ENCODE peak calls at places on chromosomes 12 and 14, in seven cellular contexts. One of them, this sample, is unnamed. For H3K4me1, the result is how much of the 10 kb centered on the place peaks cover.

GRCh38 chr12:117563007-117563406 is 201.6 kb upstream of the NOS1 start:
- DNase-seq in mucosa of descending colon: no peak
- DNase-seq in left lung: no peak
- DNase-seq in upper lobe of right lung: no peak
- DNase-seq in A549: no peak
- DNase-seq in HCT116: no peak
- DNase-seq in body of pancreas: no peak
- DNase-seq in this sample: no peak

GRCh38 chr12:92398565-92399309 is 253.1 kb upstream of the BTG1 start:
- DNase-seq in left lung: no peak
- DNase-seq in A549: no peak
- DNase-seq in body of pancreas: no peak
- DNase-seq in mucosa of descending colon: no peak
- DNase-seq in upper lobe of right lung: no peak
- DNase-seq in HCT116: no peak
- DNase-seq in this sample: no peak

GRCh38 chr14:91854327-91854934 is 12.9 kb downstream of the TC2N start:
- DNase-seq in body of pancreas: no peak
- DNase-seq in HCT116: no peak
- DNase-seq in A549: no peak
- DNase-seq in mucosa of descending colon: no peak
- DNase-seq in upper lobe of right lung: no peak
- DNase-seq in left lung: no peak
- DNase-seq in this sample: no peak

GRCh38 chr12:58491296-58491695 is 429.0 kb downstream of the LRIG3 start:
- DNase-seq in A549: no peak
- DNase-seq in body of pancreas: no peak
- DNase-seq in mucosa of descending colon: no peak
- DNase-seq in left lung: no peak
- DNase-seq in HCT116: no peak
- DNase-seq in upper lobe of right lung: no peak
- DNase-seq in this sample: no peak

GRCh38 chr14:66104486-66104885 is 381.7 kb upstream of the CCDC196 start:
- DNase-seq in upper lobe of right lung: no peak
- DNase-seq in body of pancreas: no peak
- DNase-seq in A549: no peak
- DNase-seq in left lung: no peak
- DNase-seq in mucosa of descending colon: no peak
- DNase-seq in HCT116: no peak
- DNase-seq in this sample: no peak

GRCh38 chr14:97380539-97380941 is 583.4 kb downstream of the VRK1 start:
- DNase-seq in body of pancreas: no peak
- DNase-seq in A549: no peak
- DNase-seq in HCT116: peak
- DNase-seq in left lung: no peak
- DNase-seq in mucosa of descending colon: no peak
- DNase-seq in upper lobe of right lung: no peak
- DNase-seq in this sample: no peak

GRCh38 chr14:49688701-49689030 is 652 bp upstream of the POLE2 start:
- DNase-seq in body of pancreas: no peak
- DNase-seq in HCT116: no peak
- DNase-seq in left lung: no peak
- DNase-seq in upper lobe of right lung: no peak
- DNase-seq in A549: no peak
- DNase-seq in mucosa of descending colon: no peak
- DNase-seq in this sample: no peak

GRCh38 chr14:92568621-92569479 is 55.3 kb downstream of the RIN3 start:
- DNase-seq in HCT116: no peak
- DNase-seq in A549: no peak
- DNase-seq in upper lobe of right lung: peak
- DNase-seq in mucosa of descending colon: no peak
- DNase-seq in body of pancreas: no peak
- DNase-seq in left lung: peak
- DNase-seq in this sample: no peak

GRCh38 chr14:94970937-94971730 is 186.2 kb downstream of the DICER1 start:
- DNase-seq in upper lobe of right lung: no peak
- DNase-seq in body of pancreas: no peak
- DNase-seq in HCT116: no peak
- DNase-seq in left lung: no peak
- DNase-seq in A549: no peak
- DNase-seq in mucosa of descending colon: no peak
- DNase-seq in this sample: no peak

GRCh38 chr12:3199551-3200031 is 122.4 kb downstream of the TSPAN9 start:
- DNase-seq in A549: no peak
- DNase-seq in upper lobe of right lung: no peak
- DNase-seq in HCT116: no peak
- DNase-seq in mucosa of descending colon: no peak
- DNase-seq in body of pancreas: no peak
- DNase-seq in left lung: no peak
- DNase-seq in this sample: peak

GRCh38 chr12:68364893-68365725 is 32.9 kb upstream of the MDM1 start:
- DNase-seq in body of pancreas: peak
- DNase-seq in mucosa of descending colon: peak
- DNase-seq in A549: peak
- DNase-seq in left lung: peak
- DNase-seq in upper lobe of right lung: peak
- DNase-seq in HCT116: peak
- DNase-seq in this sample: peak
- H3K4me3 ChIP-seq in body of pancreas: no peak
- H3K4me3 ChIP-seq in mucosa of descending colon: no peak
- H3K4me3 ChIP-seq in A549: peak
- H3K4me3 ChIP-seq in left lung: peak
- H3K4me3 ChIP-seq in upper lobe of right lung: peak
- H3K4me3 ChIP-seq in HCT116: peak
- H3K4me3 ChIP-seq in this sample: peak

DNA sequence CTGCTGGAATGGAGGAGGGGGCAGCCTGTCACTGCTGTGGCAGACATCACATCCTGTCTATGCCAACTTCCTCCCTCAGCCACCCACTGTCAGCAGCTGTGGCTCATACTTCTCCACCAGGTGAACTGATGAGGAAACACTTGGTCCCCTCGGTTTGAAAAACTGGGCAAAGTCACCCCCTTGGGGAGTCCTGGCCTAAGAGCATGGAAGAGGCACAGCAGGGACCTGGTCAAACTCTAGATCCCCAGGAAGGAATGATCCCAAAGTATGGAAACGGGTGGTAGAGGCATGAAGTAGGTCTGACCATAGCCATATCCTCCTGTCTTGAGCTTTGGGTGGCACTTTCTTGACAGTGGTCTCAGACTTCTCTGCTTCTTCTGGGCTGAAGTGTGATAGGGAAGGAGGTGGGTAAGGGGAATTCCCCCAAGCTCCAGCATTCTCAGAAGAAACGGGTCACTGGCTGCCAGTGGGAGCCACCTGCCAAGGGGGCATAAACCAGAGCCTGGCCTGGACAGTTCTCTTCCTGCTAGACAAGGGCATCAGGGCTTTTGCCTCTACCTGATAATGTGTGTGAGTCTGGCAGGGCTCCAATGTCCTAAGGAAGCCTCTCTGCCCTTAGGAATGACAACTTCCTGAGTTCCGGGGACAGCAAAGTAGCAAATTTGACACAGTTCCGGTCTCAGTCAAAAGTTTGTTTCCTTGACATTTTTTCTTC is 36.0 kb downstream of the FMNL3 start:
- DNase-seq in body of pancreas: no peak
- DNase-seq in mucosa of descending colon: no peak
- DNase-seq in upper lobe of right lung: no peak
- DNase-seq in HCT116: no peak
- DNase-seq in A549: no peak
- DNase-seq in left lung: no peak
- DNase-seq in this sample: no peak
- H3K4me1 ChIP-seq in body of pancreas: under half
- H3K4me1 ChIP-seq in mucosa of descending colon: under half
- H3K4me1 ChIP-seq in upper lobe of right lung: half or more
- H3K4me1 ChIP-seq in HCT116: under half
- H3K4me1 ChIP-seq in A549: under half
- H3K4me1 ChIP-seq in left lung: under half
- H3K4me1 ChIP-seq in this sample: under half

GRCh38 chr12:32454075-32454474 is 54.7 kb downstream of the FGD4 start:
- DNase-seq in mucosa of descending colon: no peak
- DNase-seq in upper lobe of right lung: no peak
- DNase-seq in HCT116: peak
- DNase-seq in A549: peak
- DNase-seq in left lung: no peak
- DNase-seq in body of pancreas: no peak
- DNase-seq in this sample: no peak
- TF ChIP-seq CTCF in mucosa of descending colon: no peak
- TF ChIP-seq CTCF in upper lobe of right lung: no peak
- TF ChIP-seq CTCF in HCT116: no peak
- TF ChIP-seq CTCF in A549: no peak
- TF ChIP-seq CTCF in left lung: no peak
- TF ChIP-seq CTCF in body of pancreas: no peak
- TF ChIP-seq CTCF in this sample: no peak

GRCh38 chr14:104116544-104117340 is 21.6 kb upstream of the KIF26A start:
- DNase-seq in body of pancreas: peak
- DNase-seq in upper lobe of right lung: peak
- DNase-seq in mucosa of descending colon: peak
- DNase-seq in left lung: peak
- DNase-seq in A549: no peak
- DNase-seq in HCT116: peak
- DNase-seq in this sample: peak
- H3K4me3 ChIP-seq in body of pancreas: peak
- H3K4me3 ChIP-seq in upper lobe of right lung: peak
- H3K4me3 ChIP-seq in mucosa of descending colon: peak
- H3K4me3 ChIP-seq in left lung: peak
- H3K4me3 ChIP-seq in A549: peak
- H3K4me3 ChIP-seq in HCT116: peak
- H3K4me3 ChIP-seq in this sample: peak

DNA sequence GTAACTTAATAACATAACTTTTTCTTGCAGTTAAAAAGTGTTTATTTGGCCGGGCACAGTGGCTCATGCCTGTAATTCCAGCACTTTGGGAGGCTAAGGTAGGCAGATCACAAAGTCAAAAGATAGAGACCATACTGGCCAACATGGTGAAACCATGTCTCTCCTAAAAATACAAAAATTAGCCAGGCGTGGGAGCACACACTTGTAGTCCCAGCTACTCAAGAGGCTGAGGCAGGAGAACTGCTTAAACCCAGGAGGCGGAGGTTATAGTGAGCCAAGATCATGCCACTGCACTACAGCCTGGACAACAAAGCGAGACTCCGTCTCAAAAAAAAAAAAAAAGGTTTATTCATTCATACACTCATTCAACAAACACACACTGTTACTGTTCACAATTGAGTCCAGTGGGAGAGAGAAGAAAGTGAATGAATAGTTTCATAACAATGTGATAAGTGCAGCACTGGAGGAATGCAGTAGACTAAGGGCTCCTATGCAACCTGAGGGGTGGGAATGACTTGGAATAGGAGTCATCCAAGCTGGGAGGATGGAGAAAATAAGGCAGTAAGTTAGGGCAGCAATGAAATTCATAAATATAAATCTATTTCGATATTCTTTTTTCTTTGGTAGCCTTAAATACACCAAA is 19.8 kb downstream of the DAD1 start:
- DNase-seq in mucosa of descending colon: no peak
- DNase-seq in body of pancreas: no peak
- DNase-seq in left lung: no peak
- DNase-seq in A549: no peak
- DNase-seq in HCT116: no peak
- DNase-seq in upper lobe of right lung: no peak
- DNase-seq in this sample: no peak
- H3K4me1 ChIP-seq in mucosa of descending colon: under half
- H3K4me1 ChIP-seq in body of pancreas: under half
- H3K4me1 ChIP-seq in left lung: under half
- H3K4me1 ChIP-seq in A549: under half
- H3K4me1 ChIP-seq in HCT116: under half
- H3K4me1 ChIP-seq in upper lobe of right lung: under half
- H3K4me1 ChIP-seq in this sample: half or more

GRCh38 chr12:49750027-49750977 is 8.9 kb downstream of the TMBIM6 start:
- DNase-seq in body of pancreas: no peak
- DNase-seq in upper lobe of right lung: no peak
- DNase-seq in mucosa of descending colon: no peak
- DNase-seq in left lung: no peak
- DNase-seq in HCT116: peak
- DNase-seq in A549: no peak
- DNase-seq in this sample: peak
- TF ChIP-seq CTCF in body of pancreas: no peak
- TF ChIP-seq CTCF in upper lobe of right lung: no peak
- TF ChIP-seq CTCF in mucosa of descending colon: no peak
- TF ChIP-seq CTCF in left lung: no peak
- TF ChIP-seq CTCF in HCT116: no peak
- TF ChIP-seq CTCF in A549: no peak
- TF ChIP-seq CTCF in this sample: no peak